ENCODE peak calls at places on chromosomes 16 and 17, in four cellular contexts. B is Peyer's patch; I is CD4-positive, CD25-positive, alpha-beta regulatory T cell; Q is Panc1. P is an unnamed sample.

GRCh38 chr17:1386265-1386664 is 13.8 kb downstream of the YWHAE start:
- DNase-seq in B (no peak), Q (no peak), I (no peak), P (no peak)

GRCh38 chr16:86052926-86053325 is 154.0 kb downstream of the IRF8 start:
- DNase-seq in I (no peak), B (no peak), Q (no peak), P (no peak)

GRCh38 chr17:39077874-39078273 is 73.6 kb downstream of the PLXDC1 start:
- DNase-seq in B (no peak), I (no peak), Q (no peak), P (no peak)

GRCh38 chr17:31746884-31747495 is 112.1 kb downstream of the COPRS start:
- DNase-seq in B (no peak), I (peak), Q (no peak), P (no peak)

GRCh38 chr17:18974407-18975149 is 22.6 kb downstream of the SLC5A10 start:
- DNase-seq in Q (no peak), I (no peak), B (no peak), P (no peak)

GRCh38 chr17:67700720-67701119 is 17.0 kb upstream of the NOL11 start:
- DNase-seq in B (no peak), I (no peak), Q (no peak), P (no peak)

GRCh38 chr17:17061516-17061915 is 19.3 kb downstream of the MPRIP start:
- DNase-seq in Q (no peak), B (no peak), I (no peak), P (no peak)

GRCh38 chr17:81540676-81541027 is 11.5 kb downstream of the FAAP100 start:
- DNase-seq in I (no peak), Q (no peak), B (no peak), P (no peak)

GRCh38 chr17:45732926-45733505 is 51.1 kb upstream of the CRHR1 start:
- DNase-seq in Q (no peak), B (no peak), I (no peak), P (no peak)

GRCh38 chr16:87177627-87178026 is 139.6 kb downstream of the C16orf95 start:
- DNase-seq in B (no peak), Q (no peak), I (no peak), P (no peak)
- H3K4me3 ChIP-seq in B (no peak), Q (no peak), I (no peak), P (no peak)

DNA sequence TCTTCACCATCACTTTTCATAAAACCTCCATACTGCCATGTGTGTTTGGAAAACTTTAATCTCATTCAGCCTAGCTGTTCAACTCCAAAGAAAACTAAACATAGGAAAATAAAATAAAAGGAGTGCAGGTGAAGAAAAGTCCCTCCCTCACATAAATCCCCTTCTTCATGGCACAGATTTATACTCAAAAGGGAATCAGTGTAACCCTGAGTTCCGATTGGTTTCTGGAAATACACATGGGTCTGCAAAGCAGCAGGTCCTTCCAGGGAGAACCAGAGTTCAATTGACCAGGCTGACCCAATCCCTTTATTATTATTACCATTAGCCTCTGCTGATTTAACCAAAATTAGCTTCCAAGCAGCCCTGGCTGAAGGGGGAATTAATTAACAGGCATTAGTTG is 8.9 kb upstream of the HOXB2 start:
- DNase-seq in Q (no peak), I (no peak), B (no peak), P (no peak)
- H3K4me3 ChIP-seq in Q (peak), I (no peak), B (no peak), P (no peak)

GRCh38 chr16:50202926-50203624 is 50.0 kb downstream of the TENT4B start:
- DNase-seq in I (no peak), Q (peak), B (no peak), P (no peak)
- H3K4me3 ChIP-seq in I (no peak), Q (no peak), B (no peak), P (no peak)

GRCh38 chr17:42518046-42518754 is 17.8 kb upstream of the NAGLU start:
- DNase-seq in Q (peak), I (no peak), B (no peak), P (no peak)
- H3K4me3 ChIP-seq in Q (no peak), I (no peak), B (peak), P (no peak)

GRCh38 chr17:83080641-83081560 is 1.5 kb downstream of the METRNL start:
- DNase-seq in I (no peak), B (peak), Q (no peak), P (no peak)
- H3K4me3 ChIP-seq in I (no peak), B (peak), Q (peak), P (no peak)